ENCODE peak calls at places on chromosomes 5 and 9, in four cellular contexts. One of them, this sample, is unnamed.
A peak's percentile ranks its signal among the peaks of the same experiment; 100 is the strongest.

GRCh38 chr9:37575511-37575914 is 667 bp downstream of the FBXO10 start:
- DNase-seq in K562: no peak
- DNase-seq in psoas muscle: no peak
- DNase-seq in GM23248: peak; percentile 47
- DNase-seq in this sample: no peak

GRCh38 chr5:132190161-132190817 is 37.4 kb downstream of the P4HA2 start:
- DNase-seq in psoas muscle: no peak
- DNase-seq in GM23248: peak; percentile 82
- DNase-seq in K562: peak; percentile 65
- DNase-seq in this sample: no peak

GRCh38 chr5:136424835-136425694 is 59.7 kb upstream of the TRPC7 start:
- DNase-seq in K562: peak; percentile 79
- DNase-seq in GM23248: peak; percentile 79
- DNase-seq in psoas muscle: peak; percentile 71
- DNase-seq in this sample: peak; percentile 71

GRCh38 chr5:134467231-134467630 is 55.5 kb upstream of the CDKN2AIPNL start:
- DNase-seq in K562: no peak
- DNase-seq in GM23248: no peak
- DNase-seq in psoas muscle: no peak
- DNase-seq in this sample: no peak

GRCh38 chr9:121640076-121640475 is 11.4 kb upstream of the DAB2IP start:
- DNase-seq in K562: peak; percentile 71
- DNase-seq in psoas muscle: peak; percentile 84
- DNase-seq in GM23248: peak; percentile 40
- DNase-seq in this sample: no peak

GRCh38 chr5:174139623-174140022 is 94.1 kb downstream of the NSG2 start:
- DNase-seq in GM23248: no peak
- DNase-seq in K562: no peak
- DNase-seq in psoas muscle: no peak
- DNase-seq in this sample: no peak

GRCh38 chr5:157068785-157069184 is 9.9 kb upstream of the HAVCR1 start:
- DNase-seq in psoas muscle: no peak
- DNase-seq in GM23248: no peak
- DNase-seq in K562: no peak
- DNase-seq in this sample: no peak

GRCh38 chr5:96259211-96259772 is 173.8 kb downstream of the PCSK1 start:
- DNase-seq in psoas muscle: no peak
- DNase-seq in K562: no peak
- DNase-seq in GM23248: peak; percentile 79
- DNase-seq in this sample: no peak

GRCh38 chr9:385818-386398 is 171.2 kb downstream of the DOCK8 start:
- DNase-seq in K562: peak; percentile 28
- DNase-seq in psoas muscle: no peak
- DNase-seq in GM23248: peak; percentile 74
- DNase-seq in this sample: peak; percentile 31

GRCh38 chr9:37385286-37385685 is 37.2 kb upstream of the GRHPR start:
- DNase-seq in K562: no peak
- DNase-seq in GM23248: no peak
- DNase-seq in psoas muscle: no peak
- DNase-seq in this sample: no peak

GRCh38 chr9:34986541-34987047 is 3.0 kb upstream of the DNAJB5 start:
- DNase-seq in psoas muscle: no peak
- DNase-seq in GM23248: peak; percentile 45
- DNase-seq in K562: no peak
- DNase-seq in this sample: no peak

GRCh38 chr9:15936316-15936869 is 383.6 kb downstream of the CCDC171 start:
- DNase-seq in GM23248: peak; percentile 55
- DNase-seq in psoas muscle: no peak
- DNase-seq in K562: no peak
- DNase-seq in this sample: no peak

GRCh38 chr5:96687812-96688453 is 25.8 kb downstream of the CAST start:
- DNase-seq in GM23248: peak; percentile 62
- DNase-seq in psoas muscle: no peak
- DNase-seq in K562: peak; percentile 66
- DNase-seq in this sample: no peak

GRCh38 chr5:77123057-77123456 is 36.0 kb upstream of the ZBED3 start:
- DNase-seq in K562: no peak
- DNase-seq in GM23248: no peak
- DNase-seq in psoas muscle: no peak
- DNase-seq in this sample: no peak

GRCh38 chr5:144125163-144125726 is 45.2 kb downstream of the YIPF5 start:
- DNase-seq in K562: no peak
- DNase-seq in psoas muscle: no peak
- DNase-seq in GM23248: no peak
- DNase-seq in this sample: no peak

GRCh38 chr5:76280494-76280893 is 122.6 kb upstream of the IQGAP2 start:
- DNase-seq in K562: no peak
- DNase-seq in GM23248: no peak
- DNase-seq in psoas muscle: no peak
- DNase-seq in this sample: no peak

GRCh38 chr9:132094314-132094791 is 14.7 kb upstream of the MED27 start:
- DNase-seq in K562: no peak
- DNase-seq in GM23248: peak; percentile 65
- DNase-seq in psoas muscle: no peak
- DNase-seq in this sample: no peak

GRCh38 chr9:123326662-123327093 is 29.3 kb upstream of the CRB2 start:
- DNase-seq in K562: peak; percentile 40
- DNase-seq in GM23248: no peak
- DNase-seq in psoas muscle: no peak
- DNase-seq in this sample: no peak

GRCh38 chr9:86303316-86303975 is 21.1 kb upstream of the ISCA1 start:
- DNase-seq in psoas muscle: no peak
- DNase-seq in K562: peak; percentile 10
- DNase-seq in GM23248: no peak
- DNase-seq in this sample: no peak

GRCh38 chr5:120499876-120500275 is 35.8 kb downstream of the PRR16 start:
- DNase-seq in K562: no peak
- DNase-seq in GM23248: no peak
- DNase-seq in psoas muscle: no peak
- DNase-seq in this sample: no peak

DNA sequence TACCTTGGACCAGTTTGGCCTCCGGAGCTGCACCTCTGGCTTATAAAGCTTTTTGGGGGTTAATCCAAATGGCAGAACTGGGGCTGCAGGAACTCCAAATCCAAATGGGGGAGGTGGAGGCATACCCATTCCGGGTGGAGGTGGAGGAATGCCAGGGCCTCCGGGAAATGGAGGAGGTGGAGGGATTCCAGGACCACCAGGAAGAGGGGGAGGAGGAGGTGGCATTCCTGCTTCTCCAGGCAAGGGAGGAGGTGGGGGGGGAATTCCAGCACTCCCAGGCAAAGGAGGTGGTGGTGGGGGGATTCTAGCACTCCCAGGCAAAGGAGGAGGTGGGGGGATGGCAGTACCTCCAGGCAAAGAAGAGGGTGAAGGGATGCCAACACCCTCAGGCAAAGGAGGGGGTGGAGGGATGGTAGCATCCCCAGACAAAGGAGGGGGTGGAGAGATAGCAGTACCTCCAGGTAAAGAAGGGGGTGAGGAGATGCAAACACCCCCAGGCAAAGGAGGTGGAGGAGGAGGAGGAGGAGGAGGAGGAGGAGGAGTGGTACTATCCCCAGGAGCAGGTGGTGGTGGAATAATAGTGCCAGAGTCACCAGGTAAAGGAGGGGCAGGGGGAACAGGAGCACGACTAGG is 45.2 kb downstream of the DIAPH1 start:
- DNase-seq in K562: no peak
- DNase-seq in psoas muscle: no peak
- DNase-seq in GM23248: no peak
- DNase-seq in this sample: no peak
- H3K36me3 ChIP-seq in K562: peaks cover 94% of the 10 kb centered on the region
- H3K36me3 ChIP-seq in psoas muscle: peaks cover 99% of the 10 kb centered on the region
- H3K36me3 ChIP-seq in GM23248: peaks cover 53% of the 10 kb centered on the region
- H3K36me3 ChIP-seq in this sample: peaks cover 94% of the 10 kb centered on the region

GRCh38 chr5:79617539-79617938 is 5.3 kb downstream of the TENT2 start:
- DNase-seq in K562: no peak
- DNase-seq in psoas muscle: no peak
- DNase-seq in GM23248: no peak
- DNase-seq in this sample: no peak
- H3K36me3 ChIP-seq in K562: peaks cover 79% of the 10 kb centered on the region
- H3K36me3 ChIP-seq in psoas muscle: peaks cover 54% of the 10 kb centered on the region
- H3K36me3 ChIP-seq in GM23248: peaks cover 44% of the 10 kb centered on the region
- H3K36me3 ChIP-seq in this sample: peaks cover 43% of the 10 kb centered on the region

GRCh38 chr5:150389759-150390256 is 22.9 kb downstream of the CD74 start:
- DNase-seq in GM23248: no peak
- DNase-seq in psoas muscle: no peak
- DNase-seq in K562: peak; percentile 48
- DNase-seq in this sample: no peak

GRCh38 chr5:150386024-150386855 is 26.5 kb downstream of the CD74 start:
- DNase-seq in GM23248: no peak
- DNase-seq in psoas muscle: no peak
- DNase-seq in K562: no peak
- DNase-seq in this sample: no peak

DNA sequence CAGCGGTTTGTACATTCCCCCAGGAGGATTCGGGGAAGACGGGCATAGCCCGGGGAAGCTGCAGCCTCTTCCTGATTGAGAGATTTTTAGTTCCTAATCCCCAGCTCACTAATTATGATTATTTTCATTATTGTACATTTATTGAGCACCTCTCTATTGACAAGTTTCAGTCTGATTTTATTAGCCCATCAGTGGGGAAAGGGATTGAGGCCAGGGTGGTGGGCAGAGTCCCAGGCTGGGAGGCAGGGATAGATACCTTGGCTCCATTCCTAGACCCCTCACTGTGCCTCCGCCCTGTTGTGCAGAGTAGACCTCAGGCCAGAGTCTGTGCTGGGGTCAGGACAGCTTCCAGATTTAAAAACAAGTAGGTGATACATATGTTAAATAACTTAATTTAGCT is 27.2 kb downstream of the TCOF1 start:
- DNase-seq in psoas muscle: no peak
- DNase-seq in K562: no peak
- DNase-seq in GM23248: no peak
- DNase-seq in this sample: no peak
- H3K36me3 ChIP-seq in psoas muscle: peaks cover 100% of the 10 kb centered on the region
- H3K36me3 ChIP-seq in K562: peaks cover 100% of the 10 kb centered on the region
- H3K36me3 ChIP-seq in GM23248: peaks cover 22% of the 10 kb centered on the region
- H3K36me3 ChIP-seq in this sample: peaks cover 100% of the 10 kb centered on the region

GRCh38 chr5:39367711-39368110 is 3.4 kb upstream of the C9 start:
- DNase-seq in K562: no peak
- DNase-seq in psoas muscle: no peak
- DNase-seq in GM23248: no peak
- DNase-seq in this sample: no peak

GRCh38 chr5:39373797-39374196 is 9.5 kb upstream of the C9 start:
- DNase-seq in psoas muscle: no peak
- DNase-seq in K562: no peak
- DNase-seq in GM23248: no peak
- DNase-seq in this sample: no peak

GRCh38 chr5:39371367-39371635 is 7.0 kb upstream of the C9 start:
- DNase-seq in GM23248: no peak
- DNase-seq in psoas muscle: no peak
- DNase-seq in K562: no peak
- DNase-seq in this sample: no peak

GRCh38 chr5:39369123-39369815 is 5.0 kb upstream of the C9 start:
- DNase-seq in psoas muscle: no peak
- DNase-seq in GM23248: peak; percentile 45
- DNase-seq in K562: no peak
- DNase-seq in this sample: no peak

DNA sequence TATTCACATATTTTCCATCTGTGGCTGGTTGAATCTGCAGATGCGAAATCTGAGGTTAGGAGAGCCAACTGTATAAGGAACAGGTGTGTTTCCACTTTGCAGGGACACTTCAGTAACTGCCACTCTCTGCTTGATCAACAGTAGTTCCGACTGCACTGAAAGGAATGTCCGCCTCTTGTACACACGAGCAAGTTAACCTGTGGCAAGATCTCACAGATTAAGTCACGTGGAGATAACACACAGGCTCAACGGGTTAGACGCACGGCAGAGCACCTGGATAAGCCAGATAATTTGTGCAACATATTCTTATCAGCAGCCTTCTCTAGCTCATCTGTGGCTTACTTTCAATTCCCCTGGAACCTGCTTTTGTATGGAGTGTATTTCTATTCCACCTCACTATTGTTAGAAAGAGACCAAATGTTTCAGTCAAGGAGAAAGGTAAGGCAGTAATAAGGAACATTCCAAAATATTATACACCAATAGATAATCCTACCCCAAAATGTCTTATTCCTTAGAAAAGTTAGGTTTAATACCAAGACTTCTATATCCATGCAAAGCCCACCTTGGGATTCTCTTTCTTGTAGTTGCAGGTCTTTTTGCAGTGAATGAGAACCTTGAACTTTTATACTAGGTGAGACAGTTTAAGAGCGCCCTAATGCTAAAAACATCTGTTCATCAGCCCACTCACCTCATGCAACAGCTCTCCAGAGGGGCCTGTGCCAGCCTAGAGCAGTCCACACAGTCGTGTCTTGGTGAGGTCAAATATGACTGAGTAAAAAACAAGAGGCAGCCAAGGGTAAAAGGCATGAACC is 6.5 kb upstream of the C9 start:
- DNase-seq in K562: no peak
- DNase-seq in GM23248: peak; percentile 46
- DNase-seq in psoas muscle: no peak
- DNase-seq in this sample: no peak
- H3K36me3 ChIP-seq in K562: no peaks in the 10 kb centered on the region
- H3K36me3 ChIP-seq in GM23248: peaks cover 68% of the 10 kb centered on the region
- H3K36me3 ChIP-seq in psoas muscle: peaks cover 48% of the 10 kb centered on the region
- H3K36me3 ChIP-seq in this sample: peaks cover 57% of the 10 kb centered on the region

DNA sequence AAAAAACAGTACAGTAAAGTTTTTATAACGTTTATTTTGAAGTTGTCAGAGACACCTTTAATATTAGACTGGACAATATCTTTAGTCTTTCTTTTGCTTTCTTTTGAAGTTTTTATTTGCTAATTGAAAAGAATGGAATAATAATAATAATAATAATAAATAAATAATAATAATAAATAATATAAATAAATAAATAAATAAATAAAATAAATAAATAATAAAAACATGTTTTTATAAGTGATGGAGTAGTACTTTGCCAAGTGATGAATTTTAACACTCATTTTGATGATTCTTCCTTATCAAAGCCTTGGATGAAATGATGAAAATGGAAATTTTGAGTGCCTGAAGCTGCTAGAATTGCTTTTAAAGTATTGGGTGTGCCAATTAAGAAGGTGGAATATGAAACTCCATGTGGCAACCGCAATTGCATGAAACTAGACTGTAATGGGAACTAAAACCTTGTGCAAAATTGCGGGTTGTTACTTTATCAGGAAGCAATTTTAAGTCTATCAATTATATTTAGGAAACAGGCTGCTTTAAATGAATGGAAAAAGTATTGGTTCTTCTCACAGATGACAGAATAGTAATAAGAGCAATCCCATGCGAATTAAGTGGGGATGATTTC is 4.4 kb downstream of the ANXA1 start:
- DNase-seq in psoas muscle: no peak
- DNase-seq in GM23248: no peak
- DNase-seq in K562: no peak
- DNase-seq in this sample: no peak
- H3K36me3 ChIP-seq in psoas muscle: peaks cover 20% of the 10 kb centered on the region
- H3K36me3 ChIP-seq in GM23248: peaks cover 56% of the 10 kb centered on the region
- H3K36me3 ChIP-seq in K562: peaks cover 67% of the 10 kb centered on the region
- H3K36me3 ChIP-seq in this sample: peaks cover 27% of the 10 kb centered on the region

DNA sequence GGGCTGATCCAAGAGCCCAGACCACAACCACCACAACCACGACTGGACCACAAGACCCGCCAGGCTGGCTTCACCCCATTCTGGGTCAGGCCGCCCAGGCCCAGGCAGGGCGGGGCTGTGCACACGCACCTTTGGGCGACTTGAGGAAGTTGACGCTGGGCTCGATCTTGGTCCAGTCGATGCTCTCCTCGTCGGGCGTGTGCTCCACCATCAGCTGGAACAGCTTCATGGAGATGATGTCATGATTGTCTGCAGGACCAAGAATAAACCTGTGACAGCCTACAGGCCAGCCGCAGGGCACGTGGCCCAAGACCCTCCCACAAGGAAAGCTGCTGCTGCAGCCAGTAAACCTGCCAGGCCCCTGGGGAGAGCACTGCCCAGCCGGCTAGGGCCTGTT is 17.3 kb downstream of the LMAN2 start:
- DNase-seq in K562: no peak
- DNase-seq in psoas muscle: no peak
- DNase-seq in GM23248: no peak
- DNase-seq in this sample: no peak
- H3K36me3 ChIP-seq in K562: peaks cover 96% of the 10 kb centered on the region
- H3K36me3 ChIP-seq in psoas muscle: peaks cover 91% of the 10 kb centered on the region
- H3K36me3 ChIP-seq in GM23248: peaks cover 4% of the 10 kb centered on the region
- H3K36me3 ChIP-seq in this sample: peaks cover 59% of the 10 kb centered on the region